ENCODE peak calls at places on chromosomes 3 and 15, in five cellular contexts. C, S, Z, L and V are unnamed samples.

GRCh38 chr3:160006282-160007163 is 17.9 kb downstream of the IL12A start:
- DNase-seq in C (peak; percentile 70), Z (peak; percentile 46), L (peak; percentile 87), S (no peak), V (peak; percentile 59)

GRCh38 chr15:68704496-68705021 is 116.1 kb downstream of the ANP32A start:
- DNase-seq in Z (no peak), L (peak; percentile 39), C (no peak), S (no peak), V (no peak)

GRCh38 chr3:113844622-113845222 is 6.1 kb downstream of the GRAMD1C start:
- DNase-seq in C (peak; percentile 46), Z (no peak), S (no peak), L (peak; percentile 72), V (peak; percentile 27)

GRCh38 chr3:146156801-146157310 is 4.1 kb downstream of the PLOD2 start:
- DNase-seq in C (no peak), L (no peak), S (no peak), Z (no peak), V (no peak)

GRCh38 chr15:28886431-28887343 is 913 bp downstream of the APBA2 start:
- DNase-seq in S (no peak), C (no peak), Z (no peak), L (no peak), V (no peak)

GRCh38 chr15:76678766-76679165 is 226.4 kb downstream of the SCAPER start:
- DNase-seq in C (peak; percentile 69), Z (no peak), S (no peak), L (peak; percentile 7), V (no peak)

GRCh38 chr3:114218578-114219185 is 18.7 kb downstream of the ZNF80 start:
- DNase-seq in S (no peak), L (no peak), Z (no peak), C (peak; percentile 82), V (no peak)

GRCh38 chr3:27985369-27986035 is 255.9 kb upstream of the CMC1 start:
- DNase-seq in S (no peak), C (no peak), Z (no peak), L (peak; percentile 12), V (no peak)

GRCh38 chr15:79018960-79019359 is 71.6 kb downstream of the RASGRF1 start:
- DNase-seq in C (no peak), S (no peak), L (no peak), Z (no peak), V (no peak)

GRCh38 chr3:126472277-126473006 is 3.2 kb downstream of the ZXDC start:
- DNase-seq in L (peak; percentile 91), S (no peak), C (peak; percentile 88), Z (no peak), V (peak; percentile 7)

GRCh38 chr3:15331606-15332404 is 581 bp downstream of the SH3BP5 start:
- DNase-seq in S (peak; percentile 64), L (peak; percentile 51), Z (peak; percentile 38), C (peak; percentile 22), V (no peak)

GRCh38 chr3:47604145-47604544 is 25.5 kb upstream of the CSPG5 start:
- DNase-seq in S (no peak), L (no peak), C (no peak), Z (no peak), V (no peak)

GRCh38 chr15:66098019-66098363 is 155.6 kb downstream of the MEGF11 start:
- DNase-seq in S (no peak), C (no peak), Z (no peak), L (no peak), V (no peak)

GRCh38 chr15:75696303-75696657 is 16.4 kb downstream of the CSPG4 start:
- DNase-seq in L (no peak), C (no peak), Z (no peak), S (no peak), V (no peak)

GRCh38 chr3:9168230-9168629 is 81.2 kb downstream of the SRGAP3 start:
- DNase-seq in C (no peak), S (peak; percentile 61), L (no peak), Z (no peak), V (no peak)

GRCh38 chr15:42490743-42491539 is at the start of gene ZNF106:
- DNase-seq in L (peak; percentile 97), C (peak; percentile 93), Z (peak; percentile 91), S (peak; percentile 84), V (peak; percentile 81)

GRCh38 chr3:38609386-38610111 is 39.9 kb downstream of the SCN5A start:
- DNase-seq in S (no peak), C (no peak), L (no peak), Z (no peak), V (no peak)

GRCh38 chr3:108180214-108180613 is 42.0 kb downstream of the IFT57 start:
- DNase-seq in S (no peak), L (peak; percentile 36), Z (no peak), C (peak; percentile 17), V (no peak)

GRCh38 chr3:172152869-172153268 is 113.5 kb downstream of the FNDC3B start:
- DNase-seq in Z (no peak), S (no peak), L (peak; percentile 33), C (peak; percentile 66), V (no peak)

GRCh38 chr15:74955796-74956647 is 550 bp downstream of the RPP25 start:
- DNase-seq in L (peak; percentile 56), Z (peak; percentile 77), S (peak; percentile 75), C (peak; percentile 61), V (no peak)

GRCh38 chr3:105387122-105387751 is 20.5 kb downstream of the ALCAM start:
- DNase-seq in S (no peak), L (peak; percentile 8), C (peak; percentile 90), Z (no peak), V (no peak)

GRCh38 chr3:56122911-56123310 is 345.4 kb downstream of the ERC2 start:
- DNase-seq in Z (no peak), S (no peak), L (no peak), C (no peak), V (no peak)

GRCh38 chr3:27279153-27279552 is 90.0 kb downstream of the NEK10 start:
- DNase-seq in C (no peak), L (peak; percentile 22), S (no peak), Z (no peak), V (no peak)

GRCh38 chr3:50562866-50563265 is 4.7 kb downstream of the C3orf18 start:
- DNase-seq in L (peak; percentile 86), C (peak; percentile 33), S (no peak), Z (no peak), V (no peak)

GRCh38 chr3:107543666-107544065 is 20.9 kb downstream of the BBX start:
- DNase-seq in C (peak; percentile 6), S (no peak), Z (no peak), L (no peak), V (peak; percentile 6)

GRCh38 chr15:31489801-31490646 is 163.4 kb downstream of the KLF13 start:
- DNase-seq in S (no peak), L (peak; percentile 81), C (peak; percentile 70), Z (peak; percentile 50), V (peak; percentile 44)

GRCh38 chr3:67362686-67363085 is 291.7 kb downstream of the SUCLG2 start:
- DNase-seq in C (peak; percentile 70), L (no peak), S (no peak), Z (peak; percentile 3), V (no peak)

GRCh38 chr3:13346481-13347389 is 73.4 kb downstream of the NUP210 start:
- DNase-seq in C (peak; percentile 72), Z (no peak), L (no peak), S (peak; percentile 69), V (no peak)

GRCh38 chr3:149658444-149659172 is 783 bp upstream of the WWTR1 start:
- DNase-seq in Z (peak; percentile 69), S (peak; percentile 7), L (peak; percentile 87), C (peak; percentile 85), V (no peak)

GRCh38 chr3:31369637-31370036 is 163.1 kb upstream of the STT3B start:
- DNase-seq in L (no peak), C (peak; percentile 5), S (no peak), Z (no peak), V (no peak)

GRCh38 chr3:127473244-127474024 is 117.1 kb downstream of the TPRA1 start:
- DNase-seq in L (no peak), C (peak; percentile 45), S (no peak), Z (peak; percentile 47), V (no peak)

GRCh38 chr3:148158210-148158609 is 539.5 kb upstream of the AGTR1 start:
- DNase-seq in L (peak; percentile 28), C (peak; percentile 41), S (no peak), Z (no peak), V (no peak)